ENCODE peak calls at places on chromosomes 13 and 19, in eight cellular contexts. R is GM23248, O is OCI-LY7, D is HCT116, L is PC-3, K is SK-N-SH, A is hepatocyte, E is neural progenitor cell. V is an unnamed sample.

GRCh38 chr19:28737021-28737525 is 475.9 kb downstream of the UQCRFS1 start:
- DNase-seq in R (peak; percentile 75), O (peak; percentile 53), D (no peak), L (peak; percentile 35), K (no peak), A (peak; percentile 43), E (peak; percentile 35), V (peak; percentile 78)

GRCh38 chr19:49343127-49343526 is 7.9 kb downstream of the CD37 start:
- DNase-seq in R (no peak), O (no peak), D (no peak), L (no peak), K (no peak), A (no peak), E (no peak), V (no peak)

GRCh38 chr19:17751103-17751911 is at the start of gene FCHO1:
- DNase-seq in R (no peak), O (peak; percentile 95), D (no peak), L (no peak), K (no peak), A (no peak), E (no peak), V (peak; percentile 44)

GRCh38 chr13:28532226-28533048 is 37.5 kb upstream of the FLT1 start:
- DNase-seq in R (peak; percentile 55), O (no peak), D (no peak), L (no peak), K (peak; percentile 44), A (peak; percentile 35), E (peak; percentile 70), V (no peak)

GRCh38 chr19:42074513-42075363 is 1.2 kb upstream of the ZNF574 start:
- DNase-seq in R (peak; percentile 47), O (peak; percentile 40), D (no peak), L (no peak), K (peak; percentile 59), A (peak; percentile 34), E (no peak), V (no peak)

GRCh38 chr13:31706105-31706504 is 33.2 kb upstream of the RXFP2 start:
- DNase-seq in R (no peak), O (no peak), D (no peak), L (no peak), K (no peak), A (no peak), E (no peak), V (no peak)

GRCh38 chr19:3682741-3683404 is 17.4 kb downstream of the PIP5K1C start:
- DNase-seq in R (no peak), O (no peak), D (no peak), L (no peak), K (peak; percentile 79), A (peak; percentile 63), E (peak; percentile 56), V (no peak)

GRCh38 chr13:23695711-23696512 is 125.7 kb downstream of the TNFRSF19 start:
- DNase-seq in R (no peak), O (peak; percentile 8), D (no peak), L (no peak), K (no peak), A (no peak), E (no peak), V (no peak)

GRCh38 chr13:72062566-72062965 is 195.6 kb upstream of the DACH1 start:
- DNase-seq in R (no peak), O (no peak), D (no peak), L (peak; percentile 85), K (no peak), A (no peak), E (peak; percentile 90), V (peak; percentile 65)

GRCh38 chr19:13782537-13782936 is 8.3 kb downstream of the C19orf53 start:
- DNase-seq in R (no peak), O (no peak), D (no peak), L (no peak), K (no peak), A (no peak), E (no peak), V (no peak)

GRCh38 chr13:44098559-44098958 is 218.9 kb downstream of the LACC1 start:
- DNase-seq in R (no peak), O (no peak), D (no peak), L (no peak), K (no peak), A (no peak), E (no peak), V (no peak)

GRCh38 chr19:1136201-1136600 is 32.4 kb downstream of the GPX4 start:
- DNase-seq in R (no peak), O (no peak), D (no peak), L (no peak), K (no peak), A (no peak), E (no peak), V (no peak)

GRCh38 chr13:88649855-88650254 is 978.7 kb downstream of the SLITRK5 start:
- DNase-seq in R (no peak), O (no peak), D (no peak), L (no peak), K (no peak), A (no peak), E (no peak), V (no peak)

GRCh38 chr19:5828661-5829566 is 10.6 kb downstream of the FUT6 start:
- DNase-seq in R (peak; percentile 27), O (peak; percentile 63), D (no peak), L (no peak), K (peak; percentile 89), A (peak; percentile 89), E (peak; percentile 83), V (no peak)

GRCh38 chr19:45913874-45914830 is at the start of gene NANOS2:
- DNase-seq in R (no peak), O (peak; percentile 29), D (peak; percentile 56), L (peak; percentile 13), K (no peak), A (no peak), E (peak; percentile 84), V (no peak)

DNA sequence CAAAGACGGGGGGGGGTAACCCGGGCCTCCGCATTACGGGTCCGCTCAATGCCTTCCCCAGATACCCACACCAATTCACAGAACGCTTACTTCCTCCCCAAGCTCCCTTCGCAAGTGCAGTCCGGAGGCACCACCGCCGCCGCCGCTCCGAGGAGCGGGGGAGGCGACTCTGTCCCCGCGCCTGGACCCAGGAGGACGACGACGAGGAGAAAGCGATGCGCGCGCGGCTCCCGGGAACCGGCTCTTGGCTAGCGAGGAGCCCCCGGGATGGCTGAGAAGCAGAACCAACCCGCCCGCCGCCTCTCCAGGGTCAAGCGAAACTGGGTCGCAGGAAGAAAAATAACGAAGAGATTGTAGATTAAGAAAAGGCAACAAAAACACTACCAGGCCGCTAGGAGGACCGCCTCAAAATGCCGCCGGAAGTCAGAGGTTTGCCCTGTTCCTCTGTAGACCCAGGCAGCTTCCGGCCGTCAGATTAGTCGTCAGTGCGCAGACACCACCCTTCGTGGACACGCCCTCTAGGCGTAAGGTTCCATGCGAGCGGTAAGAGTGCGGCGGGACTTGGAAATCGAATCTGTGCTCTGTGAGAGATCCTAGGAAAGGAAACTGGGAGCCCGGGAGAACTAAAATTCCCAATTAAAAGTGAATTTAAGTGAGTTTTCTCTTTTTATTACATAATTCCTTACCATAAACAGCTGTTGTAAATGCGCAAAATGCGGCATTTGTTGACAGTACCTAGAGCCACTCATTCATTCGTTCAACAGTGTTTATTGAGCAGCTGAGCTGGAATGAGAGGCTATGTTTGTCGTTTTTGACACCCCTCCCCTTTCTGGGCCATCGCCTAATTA is at the start of gene ZC3H13:
- DNase-seq in R (peak; percentile 99), O (peak; percentile 95), D (peak; percentile 91), L (peak; percentile 92), K (peak; percentile 90), A (peak; percentile 96), E (peak; percentile 97), V (peak; percentile 88)
- H3K9me3 ChIP-seq in R (no peaks in the 10 kb centered on the region), O (no peaks in the 10 kb centered on the region), D (no peaks in the 10 kb centered on the region), L (no peaks in the 10 kb centered on the region), K (no peaks in the 10 kb centered on the region), A (no peaks in the 10 kb centered on the region), E (no peaks in the 10 kb centered on the region), V (no peaks in the 10 kb centered on the region)

GRCh38 chr13:84894749-84895148 is 904.5 kb downstream of the SLITRK6 start:
- DNase-seq in R (no peak), O (no peak), D (no peak), L (no peak), K (no peak), A (no peak), E (no peak), V (no peak)
- TF ChIP-seq EZH2phosphoT487 in R (no peak), O (no peak), D (no peak), L (no peak), K (no peak), A (no peak), E (no peak), V (no peak)

GRCh38 chr13:113962386-113962785 is 11.5 kb downstream of the C13orf46 start:
- DNase-seq in R (peak; percentile 47), O (no peak), D (no peak), L (no peak), K (no peak), A (no peak), E (no peak), V (no peak)

GRCh38 chr13:113962975-113963374 is 10.9 kb downstream of the C13orf46 start:
- DNase-seq in R (no peak), O (no peak), D (no peak), L (no peak), K (no peak), A (no peak), E (no peak), V (no peak)

GRCh38 chr13:113959198-113959597 is 14.7 kb downstream of the C13orf46 start:
- DNase-seq in R (peak; percentile 34), O (no peak), D (no peak), L (no peak), K (no peak), A (no peak), E (no peak), V (no peak)

GRCh38 chr13:113958373-113958772 is 15.5 kb downstream of the C13orf46 start:
- DNase-seq in R (no peak), O (no peak), D (no peak), L (no peak), K (no peak), A (no peak), E (no peak), V (no peak)

GRCh38 chr13:113960276-113960948 is 13.5 kb downstream of the C13orf46 start:
- DNase-seq in R (no peak), O (no peak), D (no peak), L (no peak), K (no peak), A (no peak), E (no peak), V (no peak)
- H3K9me3 ChIP-seq in R (no peaks in the 10 kb centered on the region), O (peaks cover 5% of the 10 kb centered on the region), D (peaks cover 13% of the 10 kb centered on the region), L (no peaks in the 10 kb centered on the region), K (peaks cover 15% of the 10 kb centered on the region), A (no peaks in the 10 kb centered on the region), E (peaks cover 12% of the 10 kb centered on the region), V (no peaks in the 10 kb centered on the region)

DNA sequence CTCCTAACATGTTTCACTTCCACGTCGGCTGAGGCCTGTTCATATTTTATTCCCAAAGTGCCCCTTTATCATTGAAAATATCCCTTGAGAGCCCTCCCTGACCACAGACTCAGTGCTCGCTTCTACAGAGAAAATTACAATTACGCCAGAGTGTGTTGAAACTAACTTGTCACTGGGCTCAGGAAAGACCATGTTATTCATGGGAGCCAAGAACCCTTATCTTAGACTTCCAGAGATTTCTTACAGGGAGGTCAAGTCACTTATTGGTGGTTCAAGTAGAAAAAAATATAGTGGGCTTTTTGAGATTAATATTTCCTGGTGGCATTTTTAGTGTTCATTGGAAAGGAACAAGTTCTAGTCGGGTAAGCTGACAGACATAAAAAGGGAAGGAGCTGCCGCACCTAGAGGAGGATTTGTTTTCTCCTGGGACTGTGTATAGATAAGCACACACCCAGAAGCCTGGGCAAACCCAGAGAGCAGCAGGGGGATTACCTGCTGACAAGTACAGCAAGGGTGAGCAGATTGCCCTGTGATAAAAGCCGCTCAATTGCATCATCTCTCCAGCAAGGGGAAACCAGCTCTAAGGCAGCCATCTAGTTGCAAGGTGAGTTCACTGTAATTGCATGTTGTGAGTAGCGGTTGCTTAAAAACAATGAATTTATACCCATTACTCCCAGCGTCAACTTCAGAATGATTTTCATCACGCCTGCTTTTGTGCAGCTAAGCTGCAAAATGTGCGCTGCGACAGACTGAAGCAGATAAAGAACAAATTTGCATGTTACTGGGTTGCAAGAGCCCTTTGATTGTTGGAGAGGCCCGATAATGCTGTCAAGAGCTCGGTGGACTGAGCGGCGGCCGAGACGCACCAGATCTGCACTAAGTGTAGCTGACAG is 46.2 kb downstream of the DCT start:
- DNase-seq in R (no peak), O (no peak), D (no peak), L (no peak), K (no peak), A (peak; percentile 83), E (peak; percentile 31), V (no peak)
- TF ChIP-seq EZH2phosphoT487 in R (no peak), O (no peak), D (no peak), L (no peak), K (no peak), A (no peak), E (no peak), V (no peak)